ENCODE peak calls at places on chromosome 18, in four cellular contexts. G is HepG2, K is K562, T is GM12878. I is an unnamed sample.

GRCh38 chr18:1526996-1527395 is 622.3 kb downstream of the ADCYAP1 start:
- DNase-seq in G (no peak), T (no peak), K (no peak), I (no peak)

GRCh38 chr18:51751901-51752300 is 554.4 kb upstream of the MEX3C start:
- DNase-seq in G (no peak), T (no peak), K (no peak), I (no peak)

GRCh38 chr18:77110936-77111335 is 21.6 kb downstream of the MBP start:
- DNase-seq in K (no peak), T (no peak), G (no peak), I (no peak)

GRCh38 chr18:29823671-29824070 is 1218.9 kb downstream of the DSC3 start:
- DNase-seq in G (no peak), K (no peak), T (no peak), I (no peak)

GRCh38 chr18:7567487-7568425 is 640 bp downstream of the PTPRM start:
- DNase-seq in K (no peak), G (no peak), T (no peak), I (peak; percentile 58)

GRCh38 chr18:45783097-45784075 is 42.1 kb upstream of the SIGLEC15 start:
- DNase-seq in T (no peak), G (no peak), K (no peak), I (no peak)

GRCh38 chr18:76985156-76985950 is 147.2 kb downstream of the MBP start:
- DNase-seq in T (no peak), G (no peak), K (no peak), I (no peak)

GRCh38 chr18:28039078-28039477 is 137.9 kb downstream of the CDH2 start:
- DNase-seq in G (no peak), T (no peak), K (no peak), I (no peak)

GRCh38 chr18:159037-159652 is 788 bp downstream of the USP14 start:
- DNase-seq in G (peak; percentile 33), T (no peak), K (peak; percentile 47), I (no peak)

GRCh38 chr18:8988262-8988871 is 114.1 kb upstream of the NDUFV2 start:
- DNase-seq in K (peak; percentile 84), T (no peak), G (peak; percentile 46), I (peak; percentile 78)

GRCh38 chr18:41266616-41267015 is 688.4 kb upstream of the PIK3C3 start:
- DNase-seq in T (no peak), G (no peak), K (no peak), I (no peak)

GRCh38 chr18:9665311-9665710 is 42.8 kb upstream of the RAB31 start:
- DNase-seq in T (no peak), K (no peak), G (peak; percentile 13), I (no peak)

GRCh38 chr18:79952996-79953559 is 1.6 kb upstream of the SLC66A2 start:
- DNase-seq in T (no peak), K (no peak), G (no peak), I (peak; percentile 44)

GRCh38 chr18:76528477-76529432 is 33.7 kb upstream of the ZNF516 start:
- DNase-seq in K (no peak), G (peak; percentile 50), T (peak; percentile 13), I (no peak)

GRCh38 chr18:217532-218334 is 50.1 kb downstream of the THOC1 start:
- DNase-seq in T (no peak), K (no peak), G (peak; percentile 3), I (no peak)

GRCh38 chr18:75218524-75218923 is 7.9 kb downstream of the TSHZ1 start:
- DNase-seq in T (no peak), G (no peak), K (no peak), I (no peak)

GRCh38 chr18:3481696-3482210 is 31.8 kb downstream of the TGIF1 start:
- DNase-seq in T (no peak), G (peak; percentile 33), K (peak; percentile 76), I (peak; percentile 52)

GRCh38 chr18:71336811-71337210 is 1048.0 kb downstream of the SOCS6 start:
- DNase-seq in G (no peak), T (no peak), K (no peak), I (no peak)

GRCh38 chr18:28855524-28855923 is 678.6 kb upstream of the CDH2 start:
- DNase-seq in K (no peak), T (no peak), G (no peak), I (no peak)

GRCh38 chr18:1371724-1372123 is 467.1 kb downstream of the ADCYAP1 start:
- DNase-seq in T (no peak), K (no peak), G (no peak), I (no peak)

GRCh38 chr18:34287825-34288224 is 63.1 kb upstream of the NOL4 start:
- DNase-seq in G (no peak), K (no peak), T (no peak), I (no peak)

GRCh38 chr18:44556296-44556695 is 124.4 kb upstream of the SETBP1 start:
- DNase-seq in T (no peak), K (no peak), G (no peak), I (no peak)

GRCh38 chr18:38867680-38868079 is 1302.1 kb upstream of the CELF4 start:
- DNase-seq in K (no peak), G (no peak), T (no peak), I (no peak)

GRCh38 chr18:54679318-54680149 is 88.5 kb downstream of the DYNAP start:
- DNase-seq in T (peak; percentile 9), K (peak; percentile 61), G (peak; percentile 25), I (no peak)

GRCh38 chr18:23572012-23572411 is 14.3 kb downstream of the NPC1 start:
- DNase-seq in G (peak; percentile 78), T (no peak), K (no peak), I (no peak)

GRCh38 chr18:23573020-23573419 is 13.3 kb downstream of the NPC1 start:
- DNase-seq in G (no peak), K (no peak), T (no peak), I (no peak)

GRCh38 chr18:23573948-23574431 is 12.3 kb downstream of the NPC1 start:
- DNase-seq in G (no peak), K (peak; percentile 32), T (no peak), I (no peak)

GRCh38 chr18:23570912-23571504 is 15.3 kb downstream of the NPC1 start:
- DNase-seq in G (no peak), K (no peak), T (no peak), I (no peak)

DNA sequence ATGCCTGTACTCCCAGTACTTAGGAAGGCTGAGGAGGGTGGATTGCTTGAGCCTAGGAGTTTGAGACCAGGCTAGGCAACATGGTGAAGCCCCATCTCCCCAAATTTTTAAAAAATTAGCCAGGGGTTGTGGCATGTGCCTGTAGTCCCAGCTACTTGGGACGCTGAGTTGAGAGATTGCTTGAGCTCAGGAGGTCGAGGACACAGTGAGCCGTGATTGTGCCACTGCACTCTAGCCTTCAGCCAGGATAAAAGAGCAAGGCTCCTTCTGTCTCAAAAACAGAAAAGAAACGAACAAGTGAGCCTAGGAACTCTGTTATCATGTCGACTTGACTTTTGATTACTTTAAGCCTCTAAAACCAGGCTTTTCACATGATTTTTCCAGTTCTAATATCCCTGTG is 13.7 kb downstream of the NPC1 start:
- DNase-seq in K (no peak), G (no peak), T (no peak), I (no peak)
- TF ChIP-seq NR2C2 in K (no peak), G (no peak), T (no peak), I (no peak)

GRCh38 chr18:12599966-12600365 is 57.9 kb downstream of the SPIRE1 start:
- DNase-seq in G (no peak), T (no peak), K (no peak), I (no peak)

GRCh38 chr18:12597775-12598174 is 60.1 kb downstream of the SPIRE1 start:
- DNase-seq in T (no peak), K (no peak), G (peak; percentile 84), I (no peak)

GRCh38 chr18:12599543-12599942 is 58.4 kb downstream of the SPIRE1 start:
- DNase-seq in T (no peak), K (no peak), G (no peak), I (no peak)

GRCh38 chr18:12595571-12596255 is 62.2 kb downstream of the SPIRE1 start:
- DNase-seq in T (no peak), K (no peak), G (peak; percentile 97), I (no peak)

DNA sequence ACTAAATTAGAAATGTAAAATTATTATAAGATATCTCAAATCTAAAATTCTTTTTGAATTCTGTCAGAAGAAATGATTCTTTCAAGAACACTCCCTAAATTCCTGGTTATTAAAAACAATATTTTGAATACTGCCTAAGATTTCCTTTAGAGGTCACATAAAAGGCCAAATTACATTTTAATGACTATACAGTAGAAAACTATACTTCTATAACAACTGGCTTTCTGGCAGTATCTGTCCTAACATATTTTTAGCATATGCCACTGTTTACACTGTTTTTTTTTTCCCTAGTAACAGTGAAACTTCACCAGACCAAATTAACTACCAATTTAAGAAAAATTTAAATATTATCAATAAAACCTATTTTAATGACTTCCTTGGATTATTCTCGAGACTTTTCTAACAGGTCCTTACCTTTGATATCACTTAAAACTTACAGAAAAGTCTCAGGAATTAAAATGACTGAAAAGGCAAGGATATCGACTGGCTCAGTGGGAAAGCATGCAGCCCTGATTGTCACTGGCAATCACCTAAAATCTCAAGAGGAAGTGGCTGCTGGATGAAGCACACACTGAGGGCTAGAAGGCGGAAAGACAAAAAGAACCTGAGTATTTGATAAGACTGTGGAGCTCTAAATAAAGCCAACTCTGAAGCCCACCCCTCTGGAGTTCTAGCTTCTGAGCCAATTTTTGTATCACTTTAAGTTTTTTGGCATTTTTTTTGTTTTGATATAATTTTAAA is 59.6 kb downstream of the SPIRE1 start:
- DNase-seq in G (no peak), T (no peak), K (peak; percentile 28), I (no peak)
- TF ChIP-seq ETV6 in G (no peak), T (no peak), K (no peak), I (no peak)

GRCh38 chr18:58225101-58225500 is 181.1 kb downstream of the NEDD4L start:
- DNase-seq in T (peak; percentile 71), K (no peak), G (no peak), I (no peak)

GRCh38 chr18:58224425-58224750 is 180.4 kb downstream of the NEDD4L start:
- DNase-seq in G (no peak), K (no peak), T (no peak), I (no peak)

GRCh38 chr18:58221060-58221725 is 177.2 kb downstream of the NEDD4L start:
- DNase-seq in G (peak; percentile 81), T (no peak), K (peak; percentile 88), I (no peak)

GRCh38 chr18:58223717-58224424 is 179.8 kb downstream of the NEDD4L start:
- DNase-seq in K (peak; percentile 80), G (peak; percentile 81), T (no peak), I (no peak)

GRCh38 chr18:58222439-58223125 is 178.6 kb downstream of the NEDD4L start:
- DNase-seq in K (no peak), T (no peak), G (no peak), I (no peak)
- TF ChIP-seq SP1 in K (no peak), T (no peak), G (no peak), I (no peak)

DNA sequence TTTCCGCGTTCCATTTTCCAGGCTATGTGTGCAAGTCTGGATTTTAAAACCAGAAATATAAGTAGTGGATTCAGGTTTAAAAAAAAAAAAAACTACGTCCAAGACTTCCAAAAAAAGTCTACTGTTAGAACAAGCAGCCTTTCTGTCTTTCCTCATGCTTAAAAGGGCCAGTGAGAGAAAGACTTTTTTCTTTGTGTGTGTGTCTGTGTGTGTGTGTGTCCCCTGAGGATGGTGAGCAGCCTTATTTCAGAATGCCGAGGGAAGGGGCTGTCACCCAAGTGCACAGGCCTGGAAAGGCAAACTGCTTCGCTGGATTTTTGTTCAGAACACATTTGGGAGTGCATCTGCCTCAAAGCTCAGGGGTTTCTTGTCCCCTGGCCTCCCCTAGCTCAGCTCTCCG is 98.8 kb downstream of the ZBTB7C start:
- DNase-seq in G (no peak), T (no peak), K (no peak), I (no peak)
- TF ChIP-seq NR2C2 in G (no peak), T (no peak), K (no peak), I (no peak)